ENCODE peak calls at places on chromosomes 1 and 21, in five cellular contexts. One of them, this sample, is unnamed.

GRCh38 chr21:35179990-35180557 is 131.0 kb upstream of the RUNX1 start:
- DNase-seq in coronary artery: no peak
- DNase-seq in astrocyte: peak
- DNase-seq in left ventricle myocardium inferior: no peak
- DNase-seq in Peyer's patch: no peak
- DNase-seq in this sample: no peak

GRCh38 chr1:172024516-172024915 is 183.2 kb downstream of the DNM3 start:
- DNase-seq in coronary artery: no peak
- DNase-seq in astrocyte: no peak
- DNase-seq in left ventricle myocardium inferior: no peak
- DNase-seq in Peyer's patch: no peak
- DNase-seq in this sample: no peak

GRCh38 chr1:31576201-31576669 is at the start of gene TINAGL1:
- DNase-seq in coronary artery: peak
- DNase-seq in astrocyte: no peak
- DNase-seq in left ventricle myocardium inferior: peak
- DNase-seq in Peyer's patch: no peak
- DNase-seq in this sample: peak

GRCh38 chr21:44456207-44456914 is 1.1 kb downstream of the LRRC3 start:
- DNase-seq in coronary artery: no peak
- DNase-seq in astrocyte: no peak
- DNase-seq in left ventricle myocardium inferior: no peak
- DNase-seq in Peyer's patch: no peak
- DNase-seq in this sample: peak

GRCh38 chr1:27525296-27526271 is 35.6 kb upstream of the WASF2 start:
- DNase-seq in coronary artery: no peak
- DNase-seq in astrocyte: no peak
- DNase-seq in left ventricle myocardium inferior: peak
- DNase-seq in Peyer's patch: peak
- DNase-seq in this sample: peak

GRCh38 chr1:8184301-8184700 is 133.6 kb upstream of the SLC45A1 start:
- DNase-seq in coronary artery: no peak
- DNase-seq in astrocyte: no peak
- DNase-seq in left ventricle myocardium inferior: no peak
- DNase-seq in Peyer's patch: no peak
- DNase-seq in this sample: no peak

GRCh38 chr1:41687007-41687406 is 202.5 kb upstream of the EDN2 start:
- DNase-seq in coronary artery: no peak
- DNase-seq in astrocyte: no peak
- DNase-seq in left ventricle myocardium inferior: no peak
- DNase-seq in Peyer's patch: no peak
- DNase-seq in this sample: no peak

GRCh38 chr1:226588484-226588883 is 39.9 kb downstream of the STUM start:
- DNase-seq in coronary artery: no peak
- DNase-seq in astrocyte: no peak
- DNase-seq in left ventricle myocardium inferior: no peak
- DNase-seq in Peyer's patch: no peak
- DNase-seq in this sample: no peak

GRCh38 chr1:201216395-201217085 is 25.9 kb downstream of the IGFN1 start:
- DNase-seq in coronary artery: peak
- DNase-seq in astrocyte: no peak
- DNase-seq in left ventricle myocardium inferior: no peak
- DNase-seq in Peyer's patch: no peak
- DNase-seq in this sample: no peak

GRCh38 chr1:30881266-30882181 is 27.0 kb downstream of the SDC3 start:
- DNase-seq in coronary artery: no peak
- DNase-seq in astrocyte: no peak
- DNase-seq in left ventricle myocardium inferior: no peak
- DNase-seq in Peyer's patch: peak
- DNase-seq in this sample: no peak

GRCh38 chr1:173300249-173301044 is 93.3 kb upstream of the TNFSF4 start:
- DNase-seq in coronary artery: no peak
- DNase-seq in astrocyte: no peak
- DNase-seq in left ventricle myocardium inferior: no peak
- DNase-seq in Peyer's patch: no peak
- DNase-seq in this sample: no peak

GRCh38 chr1:159653201-159653600 is 61.2 kb downstream of the CRP start:
- DNase-seq in coronary artery: no peak
- DNase-seq in astrocyte: peak
- DNase-seq in left ventricle myocardium inferior: no peak
- DNase-seq in Peyer's patch: no peak
- DNase-seq in this sample: no peak

GRCh38 chr1:61400131-61400530 is 317.8 kb downstream of the NFIA start:
- DNase-seq in coronary artery: no peak
- DNase-seq in astrocyte: no peak
- DNase-seq in left ventricle myocardium inferior: no peak
- DNase-seq in Peyer's patch: no peak
- DNase-seq in this sample: no peak

GRCh38 chr1:158813159-158813558 is 18.0 kb upstream of the MNDA start:
- DNase-seq in coronary artery: no peak
- DNase-seq in astrocyte: no peak
- DNase-seq in left ventricle myocardium inferior: no peak
- DNase-seq in Peyer's patch: no peak
- DNase-seq in this sample: no peak

GRCh38 chr1:150456161-150456647 is 31.0 kb upstream of the TARS2 start:
- DNase-seq in coronary artery: no peak
- DNase-seq in astrocyte: no peak
- DNase-seq in left ventricle myocardium inferior: no peak
- DNase-seq in Peyer's patch: no peak
- DNase-seq in this sample: no peak

GRCh38 chr1:8203056-8203455 is 114.9 kb upstream of the SLC45A1 start:
- DNase-seq in coronary artery: no peak
- DNase-seq in astrocyte: no peak
- DNase-seq in left ventricle myocardium inferior: no peak
- DNase-seq in Peyer's patch: no peak
- DNase-seq in this sample: no peak

GRCh38 chr1:204869097-204869496 is 1.6 kb upstream of the NFASC start:
- DNase-seq in coronary artery: no peak
- DNase-seq in astrocyte: no peak
- DNase-seq in left ventricle myocardium inferior: no peak
- DNase-seq in Peyer's patch: no peak
- DNase-seq in this sample: no peak

GRCh38 chr1:208888376-208888775 is 644.2 kb upstream of the PLXNA2 start:
- DNase-seq in coronary artery: no peak
- DNase-seq in astrocyte: no peak
- DNase-seq in left ventricle myocardium inferior: no peak
- DNase-seq in Peyer's patch: no peak
- DNase-seq in this sample: no peak

GRCh38 chr1:236685917-236686814 is at the start of gene ACTN2:
- DNase-seq in coronary artery: peak
- DNase-seq in astrocyte: no peak
- DNase-seq in left ventricle myocardium inferior: peak
- DNase-seq in Peyer's patch: no peak
- DNase-seq in this sample: peak

GRCh38 chr1:15224903-15225485 is 22.0 kb upstream of the FHAD1 start:
- DNase-seq in coronary artery: no peak
- DNase-seq in astrocyte: no peak
- DNase-seq in left ventricle myocardium inferior: no peak
- DNase-seq in Peyer's patch: no peak
- DNase-seq in this sample: no peak

GRCh38 chr1:153217212-153217611 is at the start of gene PRR9:
- DNase-seq in coronary artery: no peak
- DNase-seq in astrocyte: peak
- DNase-seq in left ventricle myocardium inferior: no peak
- DNase-seq in Peyer's patch: no peak
- DNase-seq in this sample: no peak

GRCh38 chr1:63317007-63317813 is 5.2 kb upstream of the FOXD3 start:
- DNase-seq in coronary artery: no peak
- DNase-seq in astrocyte: no peak
- DNase-seq in left ventricle myocardium inferior: peak
- DNase-seq in Peyer's patch: peak
- DNase-seq in this sample: peak

GRCh38 chr1:225946803-225947202 is 5.8 kb upstream of the LEFTY2 start:
- DNase-seq in coronary artery: no peak
- DNase-seq in astrocyte: no peak
- DNase-seq in left ventricle myocardium inferior: no peak
- DNase-seq in Peyer's patch: no peak
- DNase-seq in this sample: no peak

DNA sequence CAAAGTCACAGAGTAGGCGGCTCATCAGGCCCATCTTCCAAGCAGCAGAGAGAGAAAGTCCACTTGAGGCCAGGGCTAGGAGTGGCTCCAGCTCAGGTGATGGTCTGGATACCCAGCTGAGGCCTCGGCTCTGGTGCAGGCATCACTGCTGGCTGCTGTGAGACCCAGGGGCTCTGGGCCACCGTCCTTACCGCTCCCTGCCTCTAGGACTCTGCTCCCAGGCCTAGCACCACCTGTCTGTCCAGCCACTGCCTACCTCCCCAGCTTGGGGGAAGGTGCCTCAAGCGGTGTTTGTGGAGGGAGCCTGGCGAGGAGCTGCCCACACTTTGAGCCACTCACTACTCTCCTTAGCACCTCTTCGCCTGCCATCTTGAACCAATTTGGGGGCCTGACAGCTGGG is 57.9 kb downstream of the DMRTB1 start:
- DNase-seq in coronary artery: no peak
- DNase-seq in astrocyte: no peak
- DNase-seq in left ventricle myocardium inferior: no peak
- DNase-seq in Peyer's patch: no peak
- DNase-seq in this sample: no peak
- TF ChIP-seq CTCF in coronary artery: no peak
- TF ChIP-seq CTCF in astrocyte: no peak
- TF ChIP-seq CTCF in left ventricle myocardium inferior: no peak
- TF ChIP-seq CTCF in Peyer's patch: no peak
- TF ChIP-seq CTCF in this sample: no peak

GRCh38 chr1:45971335-45971734 is 161.1 kb downstream of the PIK3R3 start:
- DNase-seq in coronary artery: no peak
- DNase-seq in astrocyte: no peak
- DNase-seq in left ventricle myocardium inferior: no peak
- DNase-seq in Peyer's patch: no peak
- DNase-seq in this sample: no peak

GRCh38 chr1:45969866-45970265 is 162.6 kb downstream of the PIK3R3 start:
- DNase-seq in coronary artery: no peak
- DNase-seq in astrocyte: no peak
- DNase-seq in left ventricle myocardium inferior: no peak
- DNase-seq in Peyer's patch: no peak
- DNase-seq in this sample: no peak

GRCh38 chr1:45971922-45972321 is 160.5 kb downstream of the PIK3R3 start:
- DNase-seq in coronary artery: no peak
- DNase-seq in astrocyte: no peak
- DNase-seq in left ventricle myocardium inferior: no peak
- DNase-seq in Peyer's patch: no peak
- DNase-seq in this sample: no peak

GRCh38 chr1:45972621-45973020 is 159.8 kb downstream of the PIK3R3 start:
- DNase-seq in coronary artery: no peak
- DNase-seq in astrocyte: no peak
- DNase-seq in left ventricle myocardium inferior: no peak
- DNase-seq in Peyer's patch: no peak
- DNase-seq in this sample: no peak

GRCh38 chr1:45968941-45969666 is 163.3 kb downstream of the PIK3R3 start:
- DNase-seq in coronary artery: no peak
- DNase-seq in astrocyte: no peak
- DNase-seq in left ventricle myocardium inferior: no peak
- DNase-seq in Peyer's patch: no peak
- DNase-seq in this sample: no peak
- H3K27ac ChIP-seq in coronary artery: no peak
- H3K27ac ChIP-seq in astrocyte: no peak
- H3K27ac ChIP-seq in left ventricle myocardium inferior: peak
- H3K27ac ChIP-seq in Peyer's patch: peak
- H3K27ac ChIP-seq in this sample: no peak

GRCh38 chr1:175865041-175865766 is 121.8 kb upstream of the TNR start:
- DNase-seq in coronary artery: no peak
- DNase-seq in astrocyte: no peak
- DNase-seq in left ventricle myocardium inferior: no peak
- DNase-seq in Peyer's patch: no peak
- DNase-seq in this sample: no peak
- TF ChIP-seq CTCF in coronary artery: no peak
- TF ChIP-seq CTCF in astrocyte: no peak
- TF ChIP-seq CTCF in left ventricle myocardium inferior: no peak
- TF ChIP-seq CTCF in Peyer's patch: no peak
- TF ChIP-seq CTCF in this sample: no peak

GRCh38 chr1:84387480-84388163 is 10.7 kb upstream of the DNASE2B start:
- DNase-seq in coronary artery: no peak
- DNase-seq in astrocyte: no peak
- DNase-seq in left ventricle myocardium inferior: no peak
- DNase-seq in Peyer's patch: no peak
- DNase-seq in this sample: no peak

GRCh38 chr1:84386716-84387479 is 11.4 kb upstream of the DNASE2B start:
- DNase-seq in coronary artery: no peak
- DNase-seq in astrocyte: no peak
- DNase-seq in left ventricle myocardium inferior: no peak
- DNase-seq in Peyer's patch: no peak
- DNase-seq in this sample: no peak

GRCh38 chr1:84385347-84385746 is 12.9 kb upstream of the DNASE2B start:
- DNase-seq in coronary artery: no peak
- DNase-seq in astrocyte: no peak
- DNase-seq in left ventricle myocardium inferior: no peak
- DNase-seq in Peyer's patch: no peak
- DNase-seq in this sample: no peak

GRCh38 chr1:84390231-84390630 is 8.1 kb upstream of the DNASE2B start:
- DNase-seq in coronary artery: no peak
- DNase-seq in astrocyte: no peak
- DNase-seq in left ventricle myocardium inferior: no peak
- DNase-seq in Peyer's patch: no peak
- DNase-seq in this sample: no peak
- H3K27ac ChIP-seq in coronary artery: no peak
- H3K27ac ChIP-seq in astrocyte: no peak
- H3K27ac ChIP-seq in left ventricle myocardium inferior: no peak
- H3K27ac ChIP-seq in Peyer's patch: no peak
- H3K27ac ChIP-seq in this sample: no peak

GRCh38 chr1:157773723-157774350 is 3.1 kb downstream of the FCRL2 start:
- DNase-seq in coronary artery: no peak
- DNase-seq in astrocyte: no peak
- DNase-seq in left ventricle myocardium inferior: no peak
- DNase-seq in Peyer's patch: peak
- DNase-seq in this sample: no peak

GRCh38 chr1:157766792-157767191 is 10.1 kb downstream of the FCRL2 start:
- DNase-seq in coronary artery: no peak
- DNase-seq in astrocyte: no peak
- DNase-seq in left ventricle myocardium inferior: no peak
- DNase-seq in Peyer's patch: no peak
- DNase-seq in this sample: no peak

GRCh38 chr1:157774412-157774811 is 2.5 kb downstream of the FCRL2 start:
- DNase-seq in coronary artery: no peak
- DNase-seq in astrocyte: no peak
- DNase-seq in left ventricle myocardium inferior: no peak
- DNase-seq in Peyer's patch: no peak
- DNase-seq in this sample: no peak

GRCh38 chr1:157771666-157772425 is 5.1 kb downstream of the FCRL2 start:
- DNase-seq in coronary artery: no peak
- DNase-seq in astrocyte: no peak
- DNase-seq in left ventricle myocardium inferior: no peak
- DNase-seq in Peyer's patch: no peak
- DNase-seq in this sample: no peak

DNA sequence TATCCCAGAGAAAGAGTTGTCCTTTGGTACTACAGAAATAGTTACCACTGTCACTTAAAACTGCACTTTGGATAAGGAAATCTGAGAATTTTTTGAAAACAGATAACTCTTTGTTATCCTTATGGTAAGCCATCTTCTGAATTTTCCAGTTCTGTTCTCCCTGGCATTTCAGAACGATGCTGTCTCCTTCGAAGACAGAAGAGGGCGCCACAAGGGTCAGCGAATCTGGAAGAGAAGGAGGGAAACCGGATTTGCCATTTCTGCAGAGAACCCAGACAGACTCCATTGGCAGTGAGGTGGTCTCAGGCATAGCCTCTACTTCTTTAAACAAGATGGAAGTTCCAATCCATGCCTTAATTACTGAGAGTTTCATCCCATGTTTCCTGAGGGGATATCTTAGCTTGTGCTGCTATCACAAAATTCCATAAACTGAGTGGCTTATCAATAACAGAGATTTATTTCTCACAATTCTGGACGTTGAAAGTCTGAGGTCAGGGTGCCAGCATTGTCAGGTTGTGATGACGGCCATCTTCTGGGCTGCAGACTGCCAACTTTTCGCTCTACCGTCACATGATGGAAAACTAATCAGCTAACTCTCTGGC is 6.4 kb downstream of the FCRL2 start:
- DNase-seq in coronary artery: no peak
- DNase-seq in astrocyte: no peak
- DNase-seq in left ventricle myocardium inferior: no peak
- DNase-seq in Peyer's patch: no peak
- DNase-seq in this sample: no peak
- TF ChIP-seq CTCF in coronary artery: no peak
- TF ChIP-seq CTCF in astrocyte: no peak
- TF ChIP-seq CTCF in left ventricle myocardium inferior: no peak
- TF ChIP-seq CTCF in Peyer's patch: peak
- TF ChIP-seq CTCF in this sample: peak